ENCODE peak calls at places on chromosomes 6 and 20, in ten cellular contexts. G is ELR; Z is anterior cingulate cortex; Y is A172; C is activated gamma-delta T cell treated with Interleukin-2 at 50 U/mL for 16 hours; K is NCI-H1417; X is NCI-H2029 treated with DMSO at 0.1 percent for 48 hours; S is activated CD4-positive, alpha-beta T cell treated with anti-CD3 and anti-CD28 coated beads, Interleukin-2, amount 50 U/mL, for 1 hour; W is fibroblast of the aortic adventitia; I is ELF-1. A is an unnamed sample.

GRCh38 chr20:59104848-59105247 is 58.8 kb upstream of the ZNF831 start:
- DNase-seq in G (no peak), Z (no peak), Y (no peak), C (no peak), K (no peak), X (no peak), S (no peak), W (no peak), I (no peak), A (no peak)

GRCh38 chr6:6915813-6916547 is 191.8 kb upstream of the RREB1 start:
- DNase-seq in G (peak), Z (peak), Y (no peak), C (no peak), K (no peak), X (no peak), S (no peak), W (peak), I (no peak), A (peak)

GRCh38 chr6:4759997-4760396 is 16.2 kb upstream of the CDYL start:
- DNase-seq in G (no peak), Z (no peak), Y (no peak), C (no peak), K (no peak), X (no peak), S (no peak), W (no peak), I (no peak), A (no peak)

GRCh38 chr6:84777888-84778287 is 13.5 kb upstream of the TBX18 start:
- DNase-seq in G (peak), Z (no peak), Y (peak), C (no peak), K (no peak), X (no peak), S (no peak), W (no peak), I (no peak), A (no peak)

GRCh38 chr6:111573892-111574800 is 31.5 kb downstream of the TRAF3IP2 start:
- DNase-seq in G (peak), Z (no peak), Y (peak), C (no peak), K (no peak), X (peak), S (no peak), W (peak), I (no peak), A (no peak)

GRCh38 chr6:35014786-35015185 is 125.7 kb downstream of the ANKS1A start:
- DNase-seq in G (peak), Z (no peak), Y (peak), C (no peak), K (no peak), X (no peak), S (no peak), W (peak), I (no peak), A (peak)

GRCh38 chr6:99838607-99839006 is 155.4 kb downstream of the MCHR2 start:
- DNase-seq in G (no peak), Z (no peak), Y (no peak), C (no peak), K (no peak), X (no peak), S (no peak), W (no peak), I (no peak), A (no peak)

GRCh38 chr6:121515615-121516265 is 80.3 kb downstream of the GJA1 start:
- DNase-seq in G (peak), Z (no peak), Y (peak), C (no peak), K (no peak), X (no peak), S (no peak), W (peak), I (no peak), A (no peak)

GRCh38 chr20:22962567-22963439 is 72.3 kb upstream of the SSTR4 start:
- DNase-seq in G (no peak), Z (no peak), Y (peak), C (no peak), K (no peak), X (no peak), S (no peak), W (no peak), I (no peak), A (no peak)

GRCh38 chr6:141000917-141001316 is 1131.8 kb upstream of the GJE1 start:
- DNase-seq in G (no peak), Z (no peak), Y (no peak), C (no peak), K (no peak), X (no peak), S (no peak), W (no peak), I (no peak), A (no peak)

GRCh38 chr6:112049051-112049799 is 4.7 kb upstream of the CCN6 start:
- DNase-seq in G (peak), Z (no peak), Y (peak), C (no peak), K (no peak), X (no peak), S (no peak), W (no peak), I (no peak), A (no peak)

GRCh38 chr6:157629220-157629619 is 193.8 kb upstream of the SNX9 start:
- DNase-seq in G (no peak), Z (no peak), Y (no peak), C (no peak), K (no peak), X (no peak), S (no peak), W (no peak), I (peak), A (peak)

GRCh38 chr6:118750143-118750542 is 98.8 kb upstream of the CEP85L start:
- DNase-seq in G (peak), Z (no peak), Y (no peak), C (no peak), K (no peak), X (no peak), S (no peak), W (peak), I (no peak), A (no peak)

GRCh38 chr20:59765599-59766177 is 161.3 kb downstream of the PHACTR3 start:
- DNase-seq in G (no peak), Z (no peak), Y (no peak), C (no peak), K (no peak), X (no peak), S (peak), W (no peak), I (peak), A (no peak)

GRCh38 chr6:43297644-43298564 is at the start of gene SLC22A7:
- DNase-seq in G (no peak), Z (no peak), Y (no peak), C (no peak), K (no peak), X (no peak), S (no peak), W (peak), I (no peak), A (no peak)

GRCh38 chr6:150543178-150543577 is 56.5 kb upstream of the PLEKHG1 start:
- DNase-seq in G (no peak), Z (no peak), Y (no peak), C (no peak), K (no peak), X (no peak), S (no peak), W (no peak), I (no peak), A (no peak)

GRCh38 chr6:38103921-38104320 is 284.4 kb downstream of the ZFAND3 start:
- DNase-seq in G (no peak), Z (no peak), Y (no peak), C (no peak), K (no peak), X (no peak), S (no peak), W (no peak), I (peak), A (no peak)

GRCh38 chr20:49323622-49324238 is 45.9 kb upstream of the ZNFX1 start:
- DNase-seq in G (peak), Z (no peak), Y (peak), C (peak), K (peak), X (no peak), S (no peak), W (peak), I (peak), A (peak)

GRCh38 chr20:64103871-64104666 is 3.3 kb downstream of the NPBWR2 start:
- DNase-seq in G (no peak), Z (no peak), Y (no peak), C (no peak), K (no peak), X (no peak), S (no peak), W (no peak), I (peak), A (no peak)

GRCh38 chr6:170290306-170291128 is at the start of gene DLL1:
- DNase-seq in G (peak), Z (peak), Y (no peak), C (no peak), K (peak), X (peak), S (peak), W (peak), I (peak), A (peak)

GRCh38 chr6:170159040-170159965 is 131.6 kb downstream of the DLL1 start:
- DNase-seq in G (no peak), Z (no peak), Y (no peak), C (no peak), K (no peak), X (no peak), S (no peak), W (no peak), I (no peak), A (no peak)

GRCh38 chr20:64246616-64247311 is 8.8 kb upstream of the PCMTD2 start:
- DNase-seq in G (no peak), Z (no peak), Y (no peak), C (no peak), K (no peak), X (no peak), S (no peak), W (no peak), I (no peak), A (no peak)